ENCODE peak calls at places on chromosomes 1 and 21, in eight cellular contexts. Y is GM13977; O is stimulated activated CD8-positive, alpha-beta memory T cell treated with anti-CD3 and anti-CD28 coated beads, Interleukin-15, amount 100 ng/mL, for 24 hours; L is anterior cingulate cortex; S is CD14-positive monocyte; Q is NCI-H2081; H is AML-193; R is left ventricle myocardium inferior. T is an unnamed sample.

GRCh38 chr21:28971171-28971570 is 21.5 kb downstream of the LTN1 start:
- DNase-seq in Y (no peak), O (no peak), L (no peak), S (no peak), Q (no peak), H (no peak), R (no peak), T (no peak)

GRCh38 chr1:27724961-27725373 is 794 bp upstream of the FAM76A start:
- DNase-seq in Y (no peak), O (no peak), L (no peak), S (no peak), Q (peak), H (no peak), R (peak), T (no peak)

GRCh38 chr1:206703647-206704046 is 18.9 kb downstream of the MAPKAPK2 start:
- DNase-seq in Y (peak), O (no peak), L (no peak), S (no peak), Q (no peak), H (no peak), R (no peak), T (no peak)

GRCh38 chr1:26405281-26405915 is 5.2 kb upstream of the LIN28A start:
- DNase-seq in Y (no peak), O (no peak), L (no peak), S (no peak), Q (no peak), H (no peak), R (no peak), T (no peak)

GRCh38 chr1:113980120-113980519 is 846 bp downstream of the OLFML3 start:
- DNase-seq in Y (no peak), O (no peak), L (no peak), S (no peak), Q (no peak), H (no peak), R (peak), T (no peak)

GRCh38 chr1:175599212-175599681 is 144.1 kb downstream of the TNR start:
- DNase-seq in Y (peak), O (no peak), L (no peak), S (no peak), Q (no peak), H (no peak), R (no peak), T (no peak)

GRCh38 chr1:40860706-40861226 is 1.4 kb downstream of the CITED4 start:
- DNase-seq in Y (no peak), O (no peak), L (no peak), S (peak), Q (no peak), H (peak), R (no peak), T (no peak)

GRCh38 chr1:226954337-226954736 is 14.2 kb downstream of the COQ8A start:
- DNase-seq in Y (no peak), O (no peak), L (no peak), S (no peak), Q (no peak), H (no peak), R (no peak), T (no peak)

GRCh38 chr1:41568204-41568603 is 83.7 kb upstream of the EDN2 start:
- DNase-seq in Y (no peak), O (no peak), L (no peak), S (no peak), Q (no peak), H (no peak), R (no peak), T (no peak)

GRCh38 chr1:186420311-186420710 is 40.6 kb downstream of the PDC start:
- DNase-seq in Y (no peak), O (no peak), L (no peak), S (no peak), Q (no peak), H (no peak), R (no peak), T (no peak)

GRCh38 chr1:27000817-27001460 is 7.4 kb downstream of the TRNP1 start:
- DNase-seq in Y (no peak), O (no peak), L (no peak), S (peak), Q (no peak), H (no peak), R (no peak), T (no peak)

GRCh38 chr21:17610862-17611261 is 1.8 kb downstream of the BTG3 start:
- DNase-seq in Y (no peak), O (no peak), L (no peak), S (no peak), Q (no peak), H (no peak), R (no peak), T (no peak)

GRCh38 chr1:59767119-59767518 is 47.6 kb upstream of the HOOK1 start:
- DNase-seq in Y (no peak), O (no peak), L (no peak), S (no peak), Q (peak), H (no peak), R (no peak), T (no peak)

GRCh38 chr21:37079211-37079824 is 6.3 kb downstream of the TTC3 start:
- DNase-seq in Y (no peak), O (no peak), L (no peak), S (no peak), Q (no peak), H (peak), R (no peak), T (no peak)

GRCh38 chr1:67429011-67429527 is 1.1 kb downstream of the SERBP1 start:
- DNase-seq in Y (peak), O (no peak), L (no peak), S (peak), Q (peak), H (peak), R (no peak), T (no peak)

T was measured in frontal cortex.